ENCODE peak calls at places on chromosomes 3 and 15, in five cellular contexts. One of them, this sample, is unnamed.

GRCh38 chr15:73765778-73766177 is 12.6 kb upstream of the INSYN1 start:
- DNase-seq in IMR-90: no peak
- DNase-seq in HepG2: no peak
- DNase-seq in K562: no peak
- DNase-seq in GM12878: no peak
- DNase-seq in this sample: no peak

GRCh38 chr15:62446984-62447383 is 281.9 kb upstream of the C2CD4B start:
- DNase-seq in IMR-90: no peak
- DNase-seq in HepG2: no peak
- DNase-seq in K562: no peak
- DNase-seq in GM12878: no peak
- DNase-seq in this sample: no peak

GRCh38 chr15:90686435-90687218 is 30.5 kb upstream of the BLM start:
- DNase-seq in IMR-90: peak; percentile 31
- DNase-seq in HepG2: no peak
- DNase-seq in K562: no peak
- DNase-seq in GM12878: peak; percentile 92
- DNase-seq in this sample: no peak

GRCh38 chr3:147396709-147397046 is 9.7 kb downstream of the ZIC4 start:
- DNase-seq in IMR-90: no peak
- DNase-seq in HepG2: no peak
- DNase-seq in K562: no peak
- DNase-seq in GM12878: no peak
- DNase-seq in this sample: no peak

GRCh38 chr15:51760805-51761204 is 9.4 kb downstream of the TMOD2 start:
- DNase-seq in IMR-90: no peak
- DNase-seq in HepG2: no peak
- DNase-seq in K562: no peak
- DNase-seq in GM12878: no peak
- DNase-seq in this sample: no peak

GRCh38 chr3:113834983-113835382 is 3.6 kb upstream of the GRAMD1C start:
- DNase-seq in IMR-90: peak; percentile 21
- DNase-seq in HepG2: no peak
- DNase-seq in K562: no peak
- DNase-seq in GM12878: no peak
- DNase-seq in this sample: no peak

GRCh38 chr3:127444761-127445160 is 145.8 kb downstream of the TPRA1 start:
- DNase-seq in IMR-90: no peak
- DNase-seq in HepG2: no peak
- DNase-seq in K562: no peak
- DNase-seq in GM12878: no peak
- DNase-seq in this sample: no peak

GRCh38 chr15:40932146-40932545 is 3.0 kb downstream of the DLL4 start:
- DNase-seq in IMR-90: no peak
- DNase-seq in HepG2: no peak
- DNase-seq in K562: no peak
- DNase-seq in GM12878: no peak
- DNase-seq in this sample: no peak

GRCh38 chr15:47685141-47685870 is 32.0 kb upstream of the SEMA6D start:
- DNase-seq in IMR-90: peak; percentile 25
- DNase-seq in HepG2: no peak
- DNase-seq in K562: no peak
- DNase-seq in GM12878: no peak
- DNase-seq in this sample: no peak

GRCh38 chr3:197408177-197408957 is 110.0 kb upstream of the DLG1 start:
- DNase-seq in IMR-90: peak; percentile 41
- DNase-seq in HepG2: peak; percentile 16
- DNase-seq in K562: no peak
- DNase-seq in GM12878: no peak
- DNase-seq in this sample: no peak

GRCh38 chr15:65286069-65286703 is 497 bp downstream of the PARP16 start:
- DNase-seq in IMR-90: no peak
- DNase-seq in HepG2: peak; percentile 34
- DNase-seq in K562: peak; percentile 51
- DNase-seq in GM12878: no peak
- DNase-seq in this sample: peak; percentile 58

GRCh38 chr3:141941093-141941492 is 64.7 kb downstream of the ATP1B3 start:
- DNase-seq in IMR-90: no peak
- DNase-seq in HepG2: no peak
- DNase-seq in K562: no peak
- DNase-seq in GM12878: no peak
- DNase-seq in this sample: no peak

GRCh38 chr15:90001062-90001682 is at the start of gene ZNF710:
- DNase-seq in IMR-90: peak; percentile 66
- DNase-seq in HepG2: no peak
- DNase-seq in K562: peak; percentile 71
- DNase-seq in GM12878: no peak
- DNase-seq in this sample: peak; percentile 77

GRCh38 chr3:54278960-54279359 is 156.6 kb downstream of the CACNA2D3 start:
- DNase-seq in IMR-90: no peak
- DNase-seq in HepG2: no peak
- DNase-seq in K562: no peak
- DNase-seq in GM12878: no peak
- DNase-seq in this sample: no peak

GRCh38 chr15:79007066-79007465 is 62.2 kb upstream of the CTSH start:
- DNase-seq in IMR-90: peak; percentile 50
- DNase-seq in HepG2: peak; percentile 75
- DNase-seq in K562: peak; percentile 85
- DNase-seq in GM12878: peak; percentile 40
- DNase-seq in this sample: peak; percentile 77

GRCh38 chr3:133330542-133330941 is 69.3 kb upstream of the BFSP2 start:
- DNase-seq in IMR-90: no peak
- DNase-seq in HepG2: no peak
- DNase-seq in K562: no peak
- DNase-seq in GM12878: no peak
- DNase-seq in this sample: no peak

GRCh38 chr3:183551930-183552329 is 3.6 kb downstream of the KLHL6 start:
- DNase-seq in IMR-90: no peak
- DNase-seq in HepG2: no peak
- DNase-seq in K562: no peak
- DNase-seq in GM12878: no peak
- DNase-seq in this sample: no peak

GRCh38 chr3:140771030-140771677 is 93.3 kb downstream of the TRIM42 start:
- DNase-seq in IMR-90: no peak
- DNase-seq in HepG2: no peak
- DNase-seq in K562: no peak
- DNase-seq in GM12878: no peak
- DNase-seq in this sample: no peak

GRCh38 chr15:52011711-52012144 is 7.3 kb upstream of the MAPK6 start:
- DNase-seq in IMR-90: no peak
- DNase-seq in HepG2: peak; percentile 50
- DNase-seq in K562: no peak
- DNase-seq in GM12878: no peak
- DNase-seq in this sample: no peak

GRCh38 chr3:21694506-21694905 is 56.5 kb downstream of the ZNF385D start:
- DNase-seq in IMR-90: no peak
- DNase-seq in HepG2: no peak
- DNase-seq in K562: no peak
- DNase-seq in GM12878: no peak
- DNase-seq in this sample: no peak

GRCh38 chr3:191170097-191170496 is 28.9 kb upstream of the OSTN start:
- DNase-seq in IMR-90: no peak
- DNase-seq in HepG2: no peak
- DNase-seq in K562: no peak
- DNase-seq in GM12878: no peak
- DNase-seq in this sample: no peak

GRCh38 chr3:149706905-149707304 is 45.4 kb downstream of the COMMD2 start:
- DNase-seq in IMR-90: peak; percentile 54
- DNase-seq in HepG2: no peak
- DNase-seq in K562: no peak
- DNase-seq in GM12878: no peak
- DNase-seq in this sample: no peak

GRCh38 chr3:71585891-71586809 is 2.6 kb upstream of the FOXP1 start:
- DNase-seq in IMR-90: peak; percentile 66
- DNase-seq in HepG2: no peak
- DNase-seq in K562: peak; percentile 45
- DNase-seq in GM12878: no peak
- DNase-seq in this sample: no peak

GRCh38 chr3:151300554-151300953 is 16.1 kb downstream of the GPR87 start:
- DNase-seq in IMR-90: no peak
- DNase-seq in HepG2: no peak
- DNase-seq in K562: no peak
- DNase-seq in GM12878: no peak
- DNase-seq in this sample: no peak

GRCh38 chr3:32868719-32869512 is 51.1 kb downstream of the TRIM71 start:
- DNase-seq in IMR-90: no peak
- DNase-seq in HepG2: no peak
- DNase-seq in K562: no peak
- DNase-seq in GM12878: no peak
- DNase-seq in this sample: no peak
- TF ChIP-seq BHLHE40 in IMR-90: no peak
- TF ChIP-seq BHLHE40 in HepG2: no peak
- TF ChIP-seq BHLHE40 in K562: no peak
- TF ChIP-seq BHLHE40 in GM12878: no peak
- TF ChIP-seq BHLHE40 in this sample: no peak

GRCh38 chr3:9098716-9099675 is 135.7 kb upstream of the RAD18 start:
- DNase-seq in IMR-90: no peak
- DNase-seq in HepG2: no peak
- DNase-seq in K562: no peak
- DNase-seq in GM12878: no peak
- DNase-seq in this sample: no peak
- TF ChIP-seq SMC3 in IMR-90: no peak
- TF ChIP-seq SMC3 in HepG2: no peak
- TF ChIP-seq SMC3 in K562: no peak
- TF ChIP-seq SMC3 in GM12878: no peak
- TF ChIP-seq SMC3 in this sample: no peak

DNA sequence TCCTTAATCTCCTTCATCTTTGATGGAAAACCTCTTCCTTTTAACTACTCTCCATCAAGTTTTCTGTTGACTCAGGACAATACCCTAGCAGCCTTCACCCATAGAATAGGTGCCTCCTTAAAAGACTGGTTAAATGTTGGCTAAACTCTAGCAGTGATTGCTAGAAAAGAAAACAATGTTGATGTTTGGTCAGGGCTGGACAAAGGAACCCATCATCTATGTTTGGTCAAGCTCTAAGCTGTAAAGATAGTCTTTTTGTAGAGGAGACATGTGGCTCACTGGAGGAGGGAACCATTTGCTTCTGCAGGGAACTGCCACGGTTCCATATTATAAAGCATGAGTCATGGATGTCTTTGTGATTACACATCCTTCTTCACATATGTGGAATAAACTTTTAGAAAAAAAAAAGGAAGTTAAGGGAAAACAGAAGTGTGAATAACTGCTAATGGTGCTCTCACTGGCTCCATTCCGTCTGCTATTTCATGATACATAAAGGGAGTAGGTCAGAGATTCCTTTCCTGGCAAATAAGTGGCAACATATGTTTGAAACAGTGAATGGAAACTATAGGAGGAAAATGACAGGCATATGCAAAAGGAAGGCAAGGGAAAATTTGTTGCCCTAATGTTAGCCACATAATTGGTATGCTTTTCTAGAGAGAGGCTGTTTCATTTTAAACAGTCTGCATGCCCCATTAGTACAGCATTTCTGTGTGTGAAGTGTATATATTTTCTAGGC is 78.2 kb downstream of the CMSS1 start:
- DNase-seq in IMR-90: peak; percentile 95
- DNase-seq in HepG2: peak; percentile 82
- DNase-seq in K562: peak; percentile 11
- DNase-seq in GM12878: no peak
- DNase-seq in this sample: peak; percentile 28
- TF ChIP-seq RAD21 in IMR-90: no peak
- TF ChIP-seq RAD21 in HepG2: no peak
- TF ChIP-seq RAD21 in K562: no peak
- TF ChIP-seq RAD21 in GM12878: no peak
- TF ChIP-seq RAD21 in this sample: no peak

GRCh38 chr3:172804323-172804722 is 53.8 kb downstream of the ECT2 start:
- DNase-seq in IMR-90: no peak
- DNase-seq in HepG2: no peak
- DNase-seq in K562: no peak
- DNase-seq in GM12878: no peak
- DNase-seq in this sample: no peak

GRCh38 chr3:172803489-172803888 is 53.0 kb downstream of the ECT2 start:
- DNase-seq in IMR-90: no peak
- DNase-seq in HepG2: no peak
- DNase-seq in K562: no peak
- DNase-seq in GM12878: no peak
- DNase-seq in this sample: no peak

GRCh38 chr3:172811099-172811498 is 60.6 kb downstream of the ECT2 start:
- DNase-seq in IMR-90: no peak
- DNase-seq in HepG2: no peak
- DNase-seq in K562: no peak
- DNase-seq in GM12878: no peak
- DNase-seq in this sample: no peak

GRCh38 chr3:172813462-172813861 is 62.9 kb downstream of the ECT2 start:
- DNase-seq in IMR-90: no peak
- DNase-seq in HepG2: no peak
- DNase-seq in K562: no peak
- DNase-seq in GM12878: no peak
- DNase-seq in this sample: no peak

GRCh38 chr3:172808969-172809546 is 58.5 kb downstream of the ECT2 start:
- DNase-seq in IMR-90: peak; percentile 61
- DNase-seq in HepG2: peak; percentile 7
- DNase-seq in K562: peak; percentile 47
- DNase-seq in GM12878: no peak
- DNase-seq in this sample: peak; percentile 40
- TF ChIP-seq BHLHE40 in IMR-90: no peak
- TF ChIP-seq BHLHE40 in HepG2: no peak
- TF ChIP-seq BHLHE40 in K562: no peak
- TF ChIP-seq BHLHE40 in GM12878: no peak
- TF ChIP-seq BHLHE40 in this sample: no peak

This sample was measured in A549.